ENCODE peak calls at places on chromosomes 2 and 18, in six cellular contexts. A, N, W, O, P and J are unnamed samples.

GRCh38 chr2:120440521-120441350 is 94.8 kb downstream of the INHBB start:
- DNase-seq in A (no peak), N (no peak), W (no peak), O (no peak), P (no peak), J (no peak)

GRCh38 chr2:188404341-188405004 is 112.8 kb downstream of the GULP1 start:
- DNase-seq in A (no peak), N (no peak), W (no peak), O (no peak), P (no peak), J (peak)

GRCh38 chr2:32246911-32247310 is 17.8 kb downstream of the NLRC4 start:
- DNase-seq in A (no peak), N (no peak), W (no peak), O (no peak), P (no peak), J (no peak)

GRCh38 chr2:207848545-207848928 is 78.8 kb upstream of the FZD5 start:
- DNase-seq in A (no peak), N (no peak), W (peak), O (no peak), P (no peak), J (no peak)

GRCh38 chr18:66621816-66622576 is 18.1 kb upstream of the CDH19 start:
- DNase-seq in A (no peak), N (no peak), W (no peak), O (no peak), P (no peak), J (no peak)

GRCh38 chr2:240397542-240397916 is 37.9 kb upstream of the GPC1 start:
- DNase-seq in A (no peak), N (no peak), W (no peak), O (no peak), P (no peak), J (no peak)

GRCh38 chr2:28166956-28167355 is 225.7 kb upstream of the FOSL2 start:
- DNase-seq in A (no peak), N (no peak), W (no peak), O (no peak), P (no peak), J (peak)

GRCh38 chr2:173090291-173090877 is 14.7 kb downstream of the MAP3K20 start:
- DNase-seq in A (no peak), N (peak), W (no peak), O (no peak), P (peak), J (peak)

GRCh38 chr18:57909620-57910019 is 106.5 kb upstream of the ATP8B1 start:
- DNase-seq in A (no peak), N (no peak), W (no peak), O (no peak), P (no peak), J (no peak)

GRCh38 chr2:38601463-38602135 is 1.1 kb downstream of the HNRNPLL start:
- DNase-seq in A (peak), N (no peak), W (peak), O (no peak), P (peak), J (peak)

GRCh38 chr2:10312437-10312957 is 9.8 kb downstream of the HPCAL1 start:
- DNase-seq in A (no peak), N (no peak), W (no peak), O (no peak), P (no peak), J (no peak)

GRCh38 chr18:58762781-58763171 is 91.5 kb downstream of the MALT1 start:
- DNase-seq in A (no peak), N (no peak), W (no peak), O (no peak), P (no peak), J (no peak)

GRCh38 chr2:46435796-46436360 is 43.5 kb upstream of the TMEM247 start:
- DNase-seq in A (no peak), N (no peak), W (no peak), O (no peak), P (peak), J (peak)

GRCh38 chr2:172549131-172549530 is 6.8 kb upstream of the PDK1 start:
- DNase-seq in A (no peak), N (no peak), W (no peak), O (no peak), P (no peak), J (no peak)

GRCh38 chr2:215970425-215970824 is 42.9 kb downstream of the MREG start:
- DNase-seq in A (no peak), N (no peak), W (no peak), O (no peak), P (no peak), J (peak)

GRCh38 chr18:46051731-46052461 is 20.2 kb downstream of the PSTPIP2 start:
- DNase-seq in A (no peak), N (peak), W (peak), O (no peak), P (no peak), J (peak)

GRCh38 chr2:188569441-188569840 is 277.8 kb downstream of the GULP1 start:
- DNase-seq in A (no peak), N (no peak), W (no peak), O (no peak), P (no peak), J (no peak)

GRCh38 chr2:74421248-74421870 is at the start of the genes C2orf81 and WDR54:
- DNase-seq in A (peak), N (peak), W (peak), O (peak), P (peak), J (peak)

GRCh38 chr2:132559921-132560320 is 110.1 kb downstream of the LYPD1 start:
- DNase-seq in A (no peak), N (no peak), W (no peak), O (no peak), P (no peak), J (no peak)

DNA sequence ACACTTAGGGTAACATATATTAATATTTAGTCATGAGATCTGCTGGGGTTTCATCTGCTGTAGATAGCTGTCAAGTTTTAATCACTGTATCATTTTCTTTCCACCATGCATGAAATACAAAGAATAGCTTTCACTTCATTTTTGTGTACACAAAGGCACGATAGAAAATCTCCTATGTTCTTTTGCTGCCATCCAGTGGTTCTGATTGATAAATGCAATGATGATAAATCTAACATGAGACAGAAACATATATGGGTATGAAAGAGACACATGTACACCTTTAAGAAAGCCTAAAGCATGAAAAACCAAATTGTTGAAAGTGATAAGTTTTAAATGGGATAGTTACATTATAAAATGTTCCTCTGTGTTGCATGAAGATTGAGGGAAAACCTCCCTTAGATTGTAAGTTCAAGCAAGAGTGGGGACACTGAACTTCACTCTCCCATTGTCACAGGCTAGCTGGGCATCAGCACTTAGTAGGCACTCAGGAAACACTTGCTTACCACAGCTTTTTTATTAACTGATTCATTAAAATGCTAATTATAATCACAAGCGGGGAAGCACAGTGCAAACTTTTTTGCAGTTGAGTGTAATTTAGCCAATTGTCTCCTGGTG is 31.2 kb downstream of the C1D start:
- DNase-seq in A (peak), N (peak), W (peak), O (peak), P (peak), J (peak)
- TF ChIP-seq RAD21 in A (peak), N (peak), W (peak), O (peak), P (peak), J (peak)

DNA sequence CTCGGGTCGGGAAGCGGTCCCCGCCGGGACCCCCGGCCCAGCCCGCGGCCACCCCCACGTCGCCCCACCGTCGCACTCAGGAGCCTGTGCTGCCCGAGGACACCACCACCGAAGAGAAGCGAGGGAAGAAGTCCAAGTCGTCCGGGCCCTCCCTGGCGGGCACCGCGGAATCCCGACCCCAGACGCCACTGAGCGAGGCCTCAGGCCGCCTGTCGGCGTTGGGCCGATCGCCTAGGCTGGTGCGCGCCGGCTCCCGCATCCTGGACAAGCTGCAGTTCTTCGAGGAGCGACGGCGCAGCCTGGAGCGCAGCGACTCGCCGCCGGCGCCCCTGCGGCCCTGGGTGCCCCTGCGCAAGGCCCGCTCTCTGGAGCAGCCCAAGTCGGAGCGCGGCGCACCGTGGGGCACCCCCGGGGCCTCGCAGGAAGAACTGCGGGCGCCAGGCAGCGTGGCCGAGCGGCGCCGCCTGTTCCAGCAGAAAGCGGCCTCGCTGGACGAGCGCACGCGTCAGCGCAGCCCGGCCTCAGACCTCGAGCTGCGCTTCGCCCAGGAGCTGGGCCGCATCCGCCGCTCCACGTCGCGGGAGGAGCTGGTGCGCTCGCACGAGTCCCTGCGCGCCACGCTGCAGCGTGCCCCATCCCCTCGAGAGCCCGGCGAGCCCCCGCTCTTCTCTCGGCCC is 13.6 kb downstream of the SPEG start:
- DNase-seq in A (no peak), N (no peak), W (no peak), O (no peak), P (no peak), J (no peak)
- TF ChIP-seq RAD21 in A (no peak), N (no peak), W (no peak), O (no peak), P (no peak), J (no peak)

DNA sequence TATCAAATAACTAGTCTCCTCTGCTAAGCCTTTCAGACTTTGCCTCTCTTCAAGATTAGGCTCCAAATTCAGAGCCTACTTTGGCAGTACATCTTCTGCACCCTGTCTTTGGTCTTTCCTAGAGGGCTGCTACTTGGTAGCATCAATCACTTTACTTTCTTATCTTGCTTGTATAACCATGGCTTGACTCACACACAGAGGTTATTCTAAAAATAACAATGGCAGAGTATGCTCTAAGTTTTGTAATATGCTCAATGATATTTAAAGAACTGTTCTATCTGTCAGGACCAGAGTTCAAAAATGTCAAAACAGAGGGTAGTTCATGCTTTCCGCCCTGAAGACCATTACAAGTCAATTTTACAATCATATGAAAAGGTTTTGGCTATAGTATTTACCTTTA is 27.7 kb downstream of the THOC1 start:
- DNase-seq in A (no peak), N (no peak), W (no peak), O (no peak), P (peak), J (peak)
- TF ChIP-seq RAD21 in A (no peak), N (no peak), W (no peak), O (no peak), P (no peak), J (no peak)

DNA sequence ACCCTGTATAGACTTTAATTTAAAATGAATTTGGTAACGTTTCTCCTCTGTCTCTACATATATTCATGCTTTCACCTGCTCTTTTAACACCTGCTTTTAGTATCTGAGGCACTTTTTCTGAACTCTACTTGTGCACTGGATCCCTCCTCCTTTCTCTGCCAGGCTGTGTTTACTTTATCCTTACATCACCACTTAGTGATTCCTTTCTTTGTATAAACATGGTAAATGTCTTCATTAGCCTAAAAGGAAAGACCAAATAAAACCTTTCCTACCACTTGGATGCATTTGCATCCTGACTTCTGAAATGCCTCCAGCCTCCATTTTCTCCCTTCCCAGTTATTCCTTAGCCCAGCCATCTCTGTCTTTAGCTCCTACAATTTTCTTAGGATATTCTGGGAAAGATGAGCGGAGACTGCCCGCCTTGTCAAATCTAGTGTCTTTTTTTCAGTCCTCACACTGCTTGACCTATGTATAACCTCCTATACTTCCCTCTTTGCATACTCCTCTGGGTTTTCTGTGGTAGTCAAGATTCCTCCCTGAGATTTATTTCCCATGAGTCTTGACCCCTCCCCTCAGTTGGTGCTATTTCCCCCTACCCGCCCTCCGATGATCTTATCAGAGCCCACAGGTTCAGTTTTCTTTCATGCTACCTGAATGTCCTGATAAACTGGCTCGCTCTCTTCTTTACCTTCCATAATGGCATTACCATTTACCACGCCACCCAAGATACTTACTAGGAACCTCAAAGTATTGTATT is 44.8 kb downstream of the REL start:
- DNase-seq in A (no peak), N (peak), W (peak), O (no peak), P (no peak), J (peak)
- TF ChIP-seq RAD21 in A (no peak), N (no peak), W (no peak), O (no peak), P (no peak), J (no peak)

GRCh38 chr2:237424544-237424943 is 10.6 kb upstream of the COL6A3 start:
- DNase-seq in A (no peak), N (no peak), W (no peak), O (no peak), P (no peak), J (no peak)

GRCh38 chr2:237422309-237422708 is 8.3 kb upstream of the COL6A3 start:
- DNase-seq in A (no peak), N (no peak), W (no peak), O (no peak), P (no peak), J (peak)

GRCh38 chr2:237418300-237418699 is 4.3 kb upstream of the COL6A3 start:
- DNase-seq in A (no peak), N (no peak), W (no peak), O (no peak), P (no peak), J (no peak)

GRCh38 chr2:237423891-237424290 is 9.9 kb upstream of the COL6A3 start:
- DNase-seq in A (no peak), N (no peak), W (no peak), O (no peak), P (no peak), J (no peak)

GRCh38 chr2:237421542-237422047 is 7.6 kb upstream of the COL6A3 start:
- DNase-seq in A (peak), N (peak), W (peak), O (peak), P (peak), J (peak)
- TF ChIP-seq RAD21 in A (peak), N (peak), W (peak), O (peak), P (peak), J (peak)

DNA sequence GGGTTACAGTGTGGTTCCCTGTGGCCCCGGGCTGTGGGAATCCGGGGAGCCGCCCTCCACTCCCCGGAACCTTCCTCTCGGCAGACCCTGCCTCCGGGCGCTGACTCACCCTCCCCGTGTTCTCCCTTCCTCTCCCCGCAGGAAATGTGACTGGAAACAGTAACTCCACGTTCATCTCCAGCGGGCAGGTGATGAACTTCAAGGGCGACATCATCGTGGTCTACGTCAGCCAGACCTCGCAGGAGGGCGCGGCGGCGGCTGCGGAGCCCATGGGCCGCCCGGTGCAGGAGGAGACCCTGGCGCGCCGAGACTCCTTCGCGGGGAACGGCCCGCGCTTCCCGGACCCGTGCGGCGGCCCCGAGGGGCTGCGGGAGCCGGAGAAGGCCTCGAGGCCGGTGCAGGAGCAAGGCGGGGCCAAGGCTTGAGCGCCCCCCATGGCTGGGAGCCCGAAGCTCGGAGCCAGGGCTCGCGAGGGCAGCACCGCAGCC is 59.5 kb downstream of the TNFRSF11A start:
- DNase-seq in A (no peak), N (peak), W (no peak), O (no peak), P (no peak), J (no peak)
- TF ChIP-seq RAD21 in A (no peak), N (no peak), W (no peak), O (no peak), P (no peak), J (no peak)